ENCODE peak calls at places on chromosome 17, in five cellular contexts. D is IMR-90, O is mesenchymal stem cell, Z is H1, E is H9. J is an unnamed sample. For H3K4me1, the result is how much of the 10 kb centered on the place peaks cover.

GRCh38 chr17:72576289-72576759 is 455.5 kb downstream of the SOX9 start:
- DNase-seq in D (no peak), O (no peak), Z (no peak), E (peak), J (no peak)

GRCh38 chr17:69492410-69493071 is 78.0 kb downstream of the MAP2K6 start:
- DNase-seq in D (peak), O (peak), Z (no peak), E (peak), J (peak)

GRCh38 chr17:26963163-26963503 is 330.8 kb upstream of the WSB1 start:
- DNase-seq in D (no peak), O (no peak), Z (no peak), E (no peak), J (no peak)

GRCh38 chr17:21299981-21300600 is 15.6 kb downstream of the MAP2K3 start:
- DNase-seq in D (no peak), O (no peak), Z (no peak), E (no peak), J (peak)

GRCh38 chr17:57567278-57567677 is 177.8 kb downstream of the CCDC182 start:
- DNase-seq in D (no peak), O (no peak), Z (no peak), E (no peak), J (no peak)

GRCh38 chr17:65404761-65405160 is 156.7 kb downstream of the AXIN2 start:
- DNase-seq in D (no peak), O (no peak), Z (no peak), E (no peak), J (no peak)

GRCh38 chr17:40491486-40491885 is 9.9 kb downstream of the TNS4 start:
- DNase-seq in D (no peak), O (no peak), Z (no peak), E (peak), J (no peak)

GRCh38 chr17:37054894-37055293 is 106.1 kb downstream of the AATF start:
- DNase-seq in D (no peak), O (no peak), Z (no peak), E (no peak), J (peak)

GRCh38 chr17:7720125-7720524 is 2.6 kb downstream of the DNAH2 start:
- DNase-seq in D (no peak), O (no peak), Z (no peak), E (no peak), J (no peak)

GRCh38 chr17:68360198-68360597 is 68.9 kb downstream of the ARSG start:
- DNase-seq in D (no peak), O (no peak), Z (no peak), E (no peak), J (no peak)

GRCh38 chr17:74840989-74841666 is 18.6 kb downstream of the GRIN2C start:
- DNase-seq in D (peak), O (peak), Z (no peak), E (peak), J (peak)

GRCh38 chr17:50868594-50868993 is 2.4 kb upstream of the TOB1 start:
- DNase-seq in D (no peak), O (no peak), Z (no peak), E (peak), J (no peak)

GRCh38 chr17:14621826-14622621 is 321.1 kb downstream of the HS3ST3B1 start:
- DNase-seq in D (no peak), O (peak), Z (no peak), E (no peak), J (no peak)

GRCh38 chr17:4598776-4599504 is 14.6 kb downstream of the SMTNL2 start:
- DNase-seq in D (peak), O (peak), Z (no peak), E (no peak), J (no peak)

GRCh38 chr17:8332688-8333087 is 7.0 kb upstream of the ODF4 start:
- DNase-seq in D (no peak), O (no peak), Z (no peak), E (no peak), J (peak)

GRCh38 chr17:28370035-28370743 is at the start of gene VTN:
- DNase-seq in D (peak), O (peak), Z (no peak), E (peak), J (peak)

GRCh38 chr17:62627904-62628603 is 584 bp downstream of the MRC2 start:
- DNase-seq in D (peak), O (peak), Z (no peak), E (peak), J (no peak)

GRCh38 chr17:50181155-50181554 is 15.3 kb downstream of the SGCA start:
- DNase-seq in D (no peak), O (no peak), Z (no peak), E (no peak), J (no peak)

GRCh38 chr17:57623620-57624019 is 121.5 kb downstream of the CCDC182 start:
- DNase-seq in D (no peak), O (no peak), Z (no peak), E (no peak), J (no peak)

GRCh38 chr17:58315281-58315711 is 13.3 kb downstream of the TSPOAP1 start:
- DNase-seq in D (no peak), O (no peak), Z (peak), E (peak), J (peak)

GRCh38 chr17:3838206-3838605 is 7.8 kb downstream of the NCBP3 start:
- DNase-seq in D (no peak), O (no peak), Z (no peak), E (no peak), J (peak)

GRCh38 chr17:53932386-53932785 is 109.7 kb downstream of the KIF2B start:
- DNase-seq in D (no peak), O (no peak), Z (no peak), E (no peak), J (no peak)

GRCh38 chr17:40121191-40121885 is 433 bp upstream of the MSL1 start:
- DNase-seq in D (peak), O (peak), Z (no peak), E (peak), J (no peak)

GRCh38 chr17:44914698-44915271 is 515 bp downstream of the GFAP start:
- DNase-seq in D (no peak), O (no peak), Z (no peak), E (peak), J (no peak)

GRCh38 chr17:73262676-73263642 is 1.3 kb upstream of the CPSF4L start:
- DNase-seq in D (no peak), O (no peak), Z (peak), E (no peak), J (no peak)

GRCh38 chr17:13601776-13602551 is at the start of gene HS3ST3A1:
- DNase-seq in D (peak), O (peak), Z (peak), E (peak), J (peak)

GRCh38 chr17:75850928-75851692 is 4.0 kb downstream of the WBP2 start:
- DNase-seq in D (no peak), O (no peak), Z (no peak), E (no peak), J (no peak)

GRCh38 chr17:5485270-5486205 is at the start of gene DERL2:
- DNase-seq in D (peak), O (no peak), Z (peak), E (no peak), J (no peak)

GRCh38 chr17:34420254-34420766 is 57.3 kb upstream of the CCL1 start:
- DNase-seq in D (peak), O (peak), Z (peak), E (peak), J (peak)

GRCh38 chr17:27430882-27431491 is 25.3 kb upstream of the KSR1 start:
- DNase-seq in D (peak), O (peak), Z (peak), E (peak), J (peak)

GRCh38 chr17:65856865-65857264 is 295.4 kb upstream of the AXIN2 start:
- DNase-seq in D (peak), O (no peak), Z (no peak), E (no peak), J (no peak)

GRCh38 chr17:17416007-17416399 is 60.8 kb upstream of the MED9 start:
- DNase-seq in D (peak), O (peak), Z (no peak), E (peak), J (peak)

GRCh38 chr17:28926786-28927185 is 23.9 kb upstream of the DHRS13 start:
- DNase-seq in D (no peak), O (peak), Z (no peak), E (no peak), J (no peak)

GRCh38 chr17:63998721-63999679 is 849 bp downstream of the PRR29 start:
- DNase-seq in D (no peak), O (no peak), Z (no peak), E (peak), J (no peak)
- H4K91ac ChIP-seq in D (no peak), O (no peak), Z (no peak), E (no peak), J (no peak)

GRCh38 chr17:49012893-49013255 is 15.7 kb downstream of the IGF2BP1 start:
- DNase-seq in D (no peak), O (no peak), Z (no peak), E (peak), J (no peak)
- H3K4ac ChIP-seq in D (peak), O (no peak), Z (no peak), E (no peak), J (peak)

GRCh38 chr17:47840742-47841487 is at the start of gene SCRN2:
- DNase-seq in D (peak), O (peak), Z (peak), E (peak), J (peak)
- H3K4me1 ChIP-seq in D (under half), O (under half), Z (under half), E (under half), J (under half)

DNA sequence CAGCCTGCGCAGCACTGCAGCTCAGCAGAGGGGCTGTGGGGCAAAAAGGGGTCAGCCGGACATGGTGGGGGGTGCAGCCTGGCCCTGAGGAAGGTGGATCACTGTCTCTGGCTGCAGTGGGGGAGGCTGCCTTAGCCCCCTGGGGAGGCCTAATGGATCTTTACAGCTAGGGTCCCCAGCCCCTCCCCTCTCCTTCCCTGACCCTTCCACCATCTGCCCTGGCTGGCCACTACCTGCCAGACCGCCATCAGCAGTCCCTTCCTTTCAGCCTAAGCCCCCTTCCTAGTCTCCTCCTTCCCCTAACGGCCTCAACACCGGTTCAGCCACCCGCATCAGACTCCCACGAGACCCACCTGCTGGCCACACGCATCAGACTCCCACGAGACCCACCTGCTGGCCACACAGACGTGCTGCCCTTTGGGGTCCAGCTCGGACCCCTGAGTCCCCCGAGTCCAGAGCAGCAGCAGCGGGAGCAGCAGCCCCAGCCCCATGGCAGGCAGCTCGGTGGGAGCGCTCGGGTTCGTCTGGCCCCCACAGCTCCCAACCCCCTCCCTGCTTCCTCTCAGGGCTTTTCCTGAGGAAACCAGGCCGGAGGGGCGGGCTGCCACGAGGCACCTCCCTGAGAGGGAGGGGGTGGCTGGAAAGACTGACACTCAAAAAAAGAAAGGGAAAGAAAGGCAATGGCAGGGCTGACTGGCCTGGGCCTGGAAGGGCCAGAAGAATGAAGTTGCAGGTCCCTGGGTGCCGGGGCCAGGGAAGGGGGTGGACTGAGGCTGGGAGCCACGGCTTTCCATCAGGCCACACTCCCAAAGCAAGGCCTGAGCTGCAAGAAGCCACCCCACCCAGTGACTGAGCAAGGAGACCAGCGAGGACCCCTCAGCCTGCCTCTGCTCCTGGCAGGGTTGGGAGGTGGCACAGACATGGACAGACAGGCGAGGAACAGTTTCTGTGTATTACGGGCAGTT is at the start of gene SCARF1:
- DNase-seq in D (no peak), O (peak), Z (no peak), E (peak), J (no peak)
- H4K91ac ChIP-seq in D (peak), O (peak), Z (peak), E (no peak), J (peak)

GRCh38 chr17:79798296-79799173 is 1.7 kb upstream of the CBX8 start:
- DNase-seq in D (no peak), O (no peak), Z (peak), E (peak), J (no peak)

GRCh38 chr17:79794659-79795511 is 2.0 kb downstream of the CBX8 start:
- DNase-seq in D (no peak), O (no peak), Z (peak), E (peak), J (no peak)

GRCh38 chr17:79797492-79798295 is 817 bp upstream of the CBX8 start:
- DNase-seq in D (no peak), O (no peak), Z (peak), E (no peak), J (no peak)

GRCh38 chr17:79795795-79796569 is 895 bp downstream of the CBX8 start:
- DNase-seq in D (no peak), O (no peak), Z (no peak), E (no peak), J (peak)

DNA sequence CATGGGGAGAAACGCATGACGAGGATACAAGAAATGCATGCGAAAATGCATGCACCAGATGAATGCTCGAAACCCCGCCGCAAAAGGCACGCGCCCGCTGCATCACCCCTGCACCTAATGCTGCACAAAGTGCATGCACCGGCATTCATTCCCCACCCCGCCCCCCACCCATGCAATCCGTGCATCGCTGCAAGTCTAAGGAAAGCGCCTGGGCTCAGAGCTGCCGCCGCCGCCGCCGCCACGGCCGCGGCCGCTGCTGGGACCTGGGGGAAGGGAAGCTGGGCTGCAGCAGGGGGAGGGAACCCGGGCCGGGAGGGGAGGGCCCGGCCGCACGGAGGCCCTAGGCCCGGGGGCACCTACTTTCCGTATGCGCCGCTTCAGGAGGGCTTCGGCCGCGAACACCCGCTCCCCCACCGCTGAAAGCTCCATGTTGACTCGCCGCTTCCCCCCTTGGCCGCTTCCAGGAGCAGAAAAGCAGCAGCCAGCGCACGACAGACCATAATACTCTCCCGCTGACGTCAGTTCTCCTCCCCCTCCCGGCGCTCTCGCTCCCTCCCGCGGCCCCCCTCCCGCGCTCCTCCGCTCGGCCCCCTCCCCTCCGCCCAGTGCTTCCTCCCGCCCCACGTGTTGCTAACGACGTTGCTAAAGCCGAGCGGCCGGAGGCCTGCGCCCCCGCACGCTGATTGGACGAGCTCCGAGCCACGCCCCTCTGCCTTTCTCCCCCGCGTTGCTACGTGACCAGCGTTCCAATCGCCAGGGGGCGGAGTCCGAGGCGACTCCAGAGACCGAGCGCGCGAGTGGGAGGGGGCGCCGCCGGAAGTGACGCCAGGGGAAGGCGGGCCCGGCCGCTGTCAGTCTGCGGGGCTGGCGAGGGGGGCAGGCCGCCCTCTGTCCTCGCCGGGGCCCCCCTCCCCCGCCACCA is at the start of gene CBX8:
- DNase-seq in D (peak), O (peak), Z (peak), E (peak), J (peak)
- H3K4ac ChIP-seq in D (peak), O (peak), Z (peak), E (no peak), J (peak)

DNA sequence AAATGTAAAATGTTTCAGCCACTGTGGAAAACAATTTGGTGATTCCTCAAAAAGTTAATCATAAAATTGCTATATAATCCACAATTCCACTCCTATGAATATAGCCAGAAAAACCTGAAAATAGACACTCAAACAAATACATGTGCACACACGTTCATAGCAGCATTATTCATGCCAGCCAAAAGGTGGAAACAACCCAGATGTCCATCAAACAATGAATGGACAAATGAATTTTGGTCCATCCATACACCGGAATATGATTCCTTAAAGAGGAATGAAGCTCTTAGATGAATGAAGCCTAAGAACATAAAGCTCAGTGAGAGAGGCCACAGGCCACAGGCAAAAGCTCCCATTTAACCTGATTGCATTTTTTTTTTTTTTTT is 114.6 kb upstream of the TNRC6C start:
- DNase-seq in D (no peak), O (no peak), Z (no peak), E (no peak), J (no peak)
- H3K4me1 ChIP-seq in D (under half), O (under half), Z (under half), E (under half), J (under half)

GRCh38 chr17:20291853-20292252 is 175.5 kb downstream of the LGALS9B start:
- DNase-seq in D (peak), O (peak), Z (no peak), E (no peak), J (no peak)
- H4K91ac ChIP-seq in D (no peak), O (peak), Z (no peak), E (no peak), J (no peak)

GRCh38 chr17:10415161-10415560 is 6.6 kb downstream of the MYH8 start:
- DNase-seq in D (no peak), O (no peak), Z (no peak), E (peak), J (no peak)
- H3K4ac ChIP-seq in D (no peak), O (no peak), Z (no peak), E (no peak), J (no peak)

J was measured in trophoblast cell.